ENCODE peak calls at places on chromosomes 12 and 14, in eight cellular contexts. D is neural crest cell; W is heart right ventricle; V is stimulated activated CD4-positive, alpha-beta T cell treated with anti-CD3 and anti-CD28 coated beads, Interleukin-2, amount 100 ng/mL, for 4 hours; C is COR-L47; U is amniotic epithelial cell; E is dorsolateral prefrontal cortex; P is RWPE1. F is an unnamed sample.

GRCh38 chr12:63308701-63309100 is 157.7 kb upstream of the AVPR1A start:
- DNase-seq in C (no peak), P (no peak), W (no peak), D (no peak), V (no peak), E (no peak), U (no peak), F (no peak)

GRCh38 chr14:72616294-72616693 is 277.6 kb downstream of the DPF3 start:
- DNase-seq in C (no peak), V (no peak), E (no peak), U (no peak), D (no peak), P (no peak), W (no peak), F (no peak)

GRCh38 chr12:31226639-31227038 is 99.3 kb downstream of the SINHCAF start:
- DNase-seq in D (no peak), W (no peak), P (no peak), E (no peak), V (no peak), C (no peak), U (no peak), F (no peak)

GRCh38 chr12:53004582-53004981 is 1.7 kb upstream of the EIF4B start:
- DNase-seq in C (no peak), D (no peak), W (no peak), U (peak; percentile 45), E (no peak), V (no peak), P (no peak), F (no peak)

GRCh38 chr14:30330452-30330851 is 228.5 kb upstream of the G2E3 start:
- DNase-seq in C (no peak), U (peak; percentile 6), W (no peak), D (no peak), V (no peak), P (peak; percentile 7), E (no peak), F (no peak)

GRCh38 chr12:114269153-114269552 is 136.8 kb downstream of the TBX5 start:
- DNase-seq in P (no peak), C (no peak), U (no peak), W (no peak), E (no peak), V (no peak), D (no peak), F (no peak)

GRCh38 chr12:93813181-93813580 is 136.0 kb downstream of the CRADD start:
- DNase-seq in U (peak; percentile 69), E (no peak), W (no peak), C (no peak), V (no peak), D (no peak), P (no peak), F (no peak)

GRCh38 chr14:77032854-77033621 is 4.5 kb upstream of the IRF2BPL start:
- DNase-seq in W (peak; percentile 92), U (peak; percentile 100), V (peak; percentile 74), D (peak; percentile 64), C (peak; percentile 81), E (peak; percentile 87), P (peak; percentile 95), F (peak; percentile 94)

GRCh38 chr14:80955434-80955939 is at the start of gene TSHR:
- DNase-seq in V (no peak), P (no peak), W (no peak), C (no peak), U (no peak), D (no peak), E (no peak), F (no peak)

GRCh38 chr12:54352022-54352531 is 12.2 kb downstream of the GPR84 start:
- DNase-seq in U (peak; percentile 82), W (peak; percentile 48), D (peak; percentile 55), P (no peak), V (peak; percentile 56), C (peak; percentile 95), E (peak; percentile 80), F (peak; percentile 94)

GRCh38 chr14:59055439-59056045 is 132.9 kb upstream of the DAAM1 start:
- DNase-seq in C (peak; percentile 5), E (no peak), W (no peak), D (no peak), P (peak; percentile 67), U (peak; percentile 57), V (peak; percentile 16), F (no peak)

GRCh38 chr14:51297066-51297465 is 57.0 kb downstream of the TMX1 start:
- DNase-seq in U (no peak), D (no peak), E (no peak), W (no peak), P (no peak), V (no peak), C (no peak), F (no peak)

GRCh38 chr14:87097021-87097420 is 896.0 kb downstream of the GALC start:
- DNase-seq in E (no peak), C (no peak), V (no peak), P (no peak), D (no peak), U (no peak), W (no peak), F (no peak)

GRCh38 chr14:77786148-77786547 is 13.8 kb upstream of the ADCK1 start:
- DNase-seq in C (no peak), P (no peak), D (no peak), V (no peak), U (no peak), E (no peak), W (no peak), F (no peak)

GRCh38 chr12:132455565-132455964 is 34.4 kb upstream of the FBRSL1 start:
- DNase-seq in W (no peak), P (no peak), V (no peak), E (no peak), C (no peak), U (no peak), D (no peak), F (no peak)

F was measured in uterus.